ENCODE peak calls at places on chromosomes 4 and X, in four cellular contexts. V is brain microvascular endothelial cell, F is progenitor cell of endocrine pancreas, C is AG10803. Z is an unnamed sample.

GRCh38 chrX:69424161-69424560 is 80.0 kb upstream of the NALF2 start:
- DNase-seq in V (no peak), F (no peak), C (peak), Z (no peak)

GRCh38 chr4:6695660-6696581 is 2.2 kb downstream of the S100P start:
- DNase-seq in V (no peak), F (no peak), C (no peak), Z (no peak)

GRCh38 chr4:22238742-22239141 is 277.1 kb downstream of the ADGRA3 start:
- DNase-seq in V (no peak), F (no peak), C (no peak), Z (no peak)

GRCh38 chr4:28444886-28445496 is 1584.3 kb downstream of the STIM2 start:
- DNase-seq in V (no peak), F (no peak), C (peak), Z (no peak)

GRCh38 chr4:158760866-158761265 is 8.0 kb upstream of the FNIP2 start:
- DNase-seq in V (peak), F (no peak), C (no peak), Z (no peak)

GRCh38 chr4:175560628-175561027 is 251.4 kb downstream of the GPM6A start:
- DNase-seq in V (peak), F (no peak), C (peak), Z (no peak)

GRCh38 chr4:74527049-74527448 is 82.1 kb downstream of the AREG start:
- DNase-seq in V (no peak), F (no peak), C (no peak), Z (no peak)

GRCh38 chr4:54728342-54728741 is 70.6 kb downstream of the KIT start:
- DNase-seq in V (no peak), F (no peak), C (no peak), Z (no peak)

GRCh38 chrX:71070531-71070930 is 2.4 kb upstream of the SNX12 start:
- DNase-seq in V (no peak), F (no peak), C (no peak), Z (no peak)

GRCh38 chrX:71067727-71068051 is 445 bp downstream of the SNX12 start:
- DNase-seq in V (peak), F (no peak), C (no peak), Z (no peak)

GRCh38 chrX:71067079-71067478 is 1.1 kb downstream of the SNX12 start:
- DNase-seq in V (no peak), F (no peak), C (no peak), Z (no peak)

DNA sequence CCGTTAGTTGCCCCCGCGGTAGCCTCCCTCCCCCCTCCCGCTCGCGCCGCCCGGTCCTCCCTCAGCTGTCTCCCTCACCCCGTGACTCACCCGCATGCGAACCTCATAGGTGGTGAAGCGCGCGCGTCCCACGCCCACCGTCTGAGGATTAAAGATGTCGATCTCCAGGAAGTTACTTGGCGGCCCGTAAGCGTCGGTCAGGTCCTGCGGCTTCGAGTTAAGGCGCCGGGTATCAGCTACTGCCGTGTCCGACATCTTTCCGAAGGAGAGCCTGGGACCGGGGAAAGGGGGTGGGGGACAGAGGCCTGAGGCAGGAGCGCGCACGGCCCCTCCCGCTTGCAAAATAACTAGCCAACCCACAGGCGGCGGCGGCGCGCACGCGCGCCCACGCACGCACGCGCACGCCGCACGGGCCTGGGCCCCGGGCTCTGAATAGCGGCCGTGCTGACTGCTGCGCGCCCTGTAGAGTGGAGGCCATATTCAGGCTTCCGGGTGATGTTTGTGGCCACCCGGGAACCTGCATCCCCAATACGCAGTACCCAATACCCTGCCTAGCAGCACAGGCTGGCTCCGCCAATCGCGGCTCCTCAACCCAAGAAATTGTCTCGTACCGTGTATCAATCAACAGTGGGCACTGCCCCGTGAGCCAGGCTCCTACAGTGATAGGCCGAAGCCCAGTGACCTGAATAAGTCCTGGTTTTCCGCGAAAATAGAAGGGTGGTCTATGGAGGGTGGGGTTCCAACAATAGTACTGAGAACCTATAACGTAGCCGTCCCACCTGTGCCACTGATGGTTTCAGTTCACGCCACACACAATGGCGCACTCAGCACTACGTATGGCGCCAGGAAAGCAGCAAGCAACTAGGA is at the start of gene SNX12:
- DNase-seq in V (peak), F (peak), C (peak), Z (peak)
- TF ChIP-seq CTCF in V (no peak), F (no peak), C (no peak), Z (no peak)

DNA sequence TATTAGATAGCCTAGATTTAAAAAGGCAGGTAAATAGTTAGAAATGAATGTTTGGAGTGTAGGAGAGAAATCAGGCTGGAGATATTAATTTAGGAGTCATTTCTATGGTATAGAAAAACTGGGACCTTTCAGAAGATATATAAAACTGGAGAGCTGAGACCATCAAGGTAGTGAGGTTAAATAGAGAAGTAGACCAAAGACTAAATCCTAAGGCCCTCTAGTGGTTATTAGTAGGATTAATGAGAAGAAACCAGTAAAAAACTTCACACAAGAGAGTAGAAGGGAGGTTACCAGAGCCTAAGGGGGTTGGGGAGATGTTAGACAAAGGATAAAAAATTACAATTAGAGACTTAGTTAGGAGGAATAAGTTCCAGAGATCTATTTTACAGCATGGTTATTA is 351.0 kb upstream of the SPANXN1 start:
- DNase-seq in V (no peak), F (no peak), C (no peak), Z (no peak)
- TF ChIP-seq CTCF in V (peak), F (peak), C (peak), Z (no peak)

GRCh38 chr4:2648159-2648814 is 107.8 kb downstream of the TNIP2 start:
- DNase-seq in V (no peak), F (no peak), C (no peak), Z (no peak)

GRCh38 chr4:2651546-2651945 is 104.6 kb downstream of the TNIP2 start:
- DNase-seq in V (no peak), F (no peak), C (no peak), Z (no peak)

GRCh38 chr4:2650276-2650675 is 105.9 kb downstream of the TNIP2 start:
- DNase-seq in V (no peak), F (no peak), C (no peak), Z (no peak)

GRCh38 chr4:2647403-2648158 is 108.6 kb downstream of the TNIP2 start:
- DNase-seq in V (no peak), F (no peak), C (no peak), Z (no peak)

DNA sequence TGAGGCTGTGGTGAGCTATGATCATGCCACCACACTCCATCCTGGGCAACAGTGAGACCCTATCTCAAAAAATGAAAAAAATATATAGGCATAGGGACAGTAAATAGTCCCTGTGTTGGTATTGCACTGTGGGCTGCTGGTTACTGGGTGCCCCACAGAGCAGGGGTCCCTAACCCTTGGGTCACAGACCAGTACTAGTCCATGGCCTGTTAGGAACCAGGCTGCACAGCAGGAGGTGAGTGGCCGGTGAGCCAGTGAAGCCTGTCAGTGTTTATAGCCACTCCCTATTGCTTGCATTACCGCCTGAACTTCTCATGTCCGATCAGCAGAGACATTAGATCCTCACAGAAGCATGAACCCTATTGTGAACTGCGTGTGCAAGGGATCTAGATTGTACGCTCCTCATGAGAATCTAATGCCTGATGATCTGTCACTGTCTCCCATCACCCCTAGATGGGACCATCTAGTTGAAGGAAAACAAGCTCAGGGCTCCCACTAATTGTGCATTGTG is 106.5 kb downstream of the TNIP2 start:
- DNase-seq in V (no peak), F (no peak), C (no peak), Z (no peak)
- TF ChIP-seq CTCF in V (no peak), F (no peak), C (no peak), Z (no peak)

DNA sequence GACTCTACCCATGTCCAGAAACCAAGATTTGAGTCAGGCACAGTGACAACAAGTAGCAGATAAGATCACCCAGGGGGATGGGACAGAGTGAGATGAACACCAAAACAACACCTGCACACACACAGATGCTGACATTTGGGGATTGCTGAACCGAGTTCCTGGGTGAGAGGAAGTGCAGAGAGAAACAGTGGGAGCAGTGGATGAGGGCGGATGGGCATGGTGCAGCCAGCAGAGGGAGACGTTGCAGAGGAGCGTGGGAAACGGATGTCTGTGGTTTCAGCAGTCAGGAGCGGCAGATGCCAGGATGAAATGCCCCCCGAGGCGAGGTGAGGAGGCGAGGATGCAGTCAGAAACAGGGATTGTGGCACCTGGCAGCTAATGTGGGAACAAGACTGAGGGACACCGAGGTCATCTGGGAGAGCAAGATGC is 78.6 kb upstream of the STS start:
- DNase-seq in V (peak), F (no peak), C (no peak), Z (no peak)
- TF ChIP-seq CTCF in V (peak), F (peak), C (peak), Z (no peak)

DNA sequence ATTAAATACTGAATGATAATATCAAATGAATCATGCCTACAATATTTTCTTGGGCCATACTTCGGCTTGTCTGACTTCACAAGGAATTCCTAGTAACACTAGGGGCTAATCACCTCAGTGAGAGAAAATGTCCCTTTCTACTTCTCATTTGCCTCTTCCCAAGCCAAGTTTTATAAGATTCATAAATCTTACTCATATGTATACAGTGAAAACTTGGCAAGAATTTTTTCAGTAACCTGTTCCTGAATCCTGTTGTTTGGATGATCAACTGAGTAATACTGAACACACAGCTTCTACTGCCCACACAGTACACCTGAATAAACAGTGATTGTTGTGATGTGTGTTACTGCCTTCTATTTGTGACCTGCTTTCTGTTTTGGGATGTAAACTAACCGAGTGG is 16.5 kb downstream of the TMPRSS11E start:
- DNase-seq in V (no peak), F (no peak), C (no peak), Z (no peak)
- TF ChIP-seq CTCF in V (no peak), F (no peak), C (no peak), Z (no peak)

DNA sequence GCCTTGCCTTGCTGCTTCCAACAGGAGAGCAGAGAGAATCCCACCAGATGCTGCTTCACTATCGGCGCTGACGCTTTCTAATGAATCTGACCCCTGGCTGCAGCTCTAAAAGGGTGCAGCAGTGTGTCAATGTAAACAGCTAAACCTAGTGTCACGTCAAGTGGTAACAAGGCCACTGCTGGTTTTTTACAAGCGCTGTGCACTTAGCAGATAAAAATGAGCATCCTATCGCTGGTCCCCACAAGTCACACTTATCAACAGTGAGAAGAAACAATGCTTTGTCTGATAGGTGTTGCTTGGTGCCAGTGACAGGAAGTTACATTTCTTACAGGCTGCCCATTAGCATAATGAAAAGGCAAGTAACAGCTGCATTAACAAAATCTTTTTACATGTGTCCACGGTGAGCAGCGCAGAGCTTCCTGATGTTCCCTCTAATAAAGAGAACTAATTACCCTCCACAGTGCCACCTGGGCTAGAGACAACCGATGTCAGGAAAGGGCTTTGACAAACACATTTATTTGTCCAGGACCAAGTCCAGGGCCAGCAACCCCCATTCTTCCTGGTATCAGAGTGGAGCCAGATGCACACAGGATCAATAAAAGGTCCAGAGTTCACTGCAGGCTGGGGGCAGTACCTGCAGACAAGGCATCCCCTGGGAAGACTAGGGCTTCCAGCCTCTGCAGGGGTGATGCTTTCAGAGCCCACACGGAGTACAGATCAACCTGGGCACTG is 176.0 kb downstream of the MGST2 start:
- DNase-seq in V (no peak), F (peak), C (no peak), Z (no peak)
- TF ChIP-seq CTCF in V (no peak), F (peak), C (no peak), Z (no peak)

GRCh38 chrX:134749651-134750450 is 91.6 kb upstream of the PLAC1 start:
- DNase-seq in V (no peak), F (no peak), C (peak), Z (no peak)

GRCh38 chrX:134752558-134752957 is 94.3 kb upstream of the PLAC1 start:
- DNase-seq in V (no peak), F (no peak), C (no peak), Z (no peak)

GRCh38 chrX:134758652-134759051 is 100.4 kb upstream of the PLAC1 start:
- DNase-seq in V (no peak), F (no peak), C (no peak), Z (no peak)

DNA sequence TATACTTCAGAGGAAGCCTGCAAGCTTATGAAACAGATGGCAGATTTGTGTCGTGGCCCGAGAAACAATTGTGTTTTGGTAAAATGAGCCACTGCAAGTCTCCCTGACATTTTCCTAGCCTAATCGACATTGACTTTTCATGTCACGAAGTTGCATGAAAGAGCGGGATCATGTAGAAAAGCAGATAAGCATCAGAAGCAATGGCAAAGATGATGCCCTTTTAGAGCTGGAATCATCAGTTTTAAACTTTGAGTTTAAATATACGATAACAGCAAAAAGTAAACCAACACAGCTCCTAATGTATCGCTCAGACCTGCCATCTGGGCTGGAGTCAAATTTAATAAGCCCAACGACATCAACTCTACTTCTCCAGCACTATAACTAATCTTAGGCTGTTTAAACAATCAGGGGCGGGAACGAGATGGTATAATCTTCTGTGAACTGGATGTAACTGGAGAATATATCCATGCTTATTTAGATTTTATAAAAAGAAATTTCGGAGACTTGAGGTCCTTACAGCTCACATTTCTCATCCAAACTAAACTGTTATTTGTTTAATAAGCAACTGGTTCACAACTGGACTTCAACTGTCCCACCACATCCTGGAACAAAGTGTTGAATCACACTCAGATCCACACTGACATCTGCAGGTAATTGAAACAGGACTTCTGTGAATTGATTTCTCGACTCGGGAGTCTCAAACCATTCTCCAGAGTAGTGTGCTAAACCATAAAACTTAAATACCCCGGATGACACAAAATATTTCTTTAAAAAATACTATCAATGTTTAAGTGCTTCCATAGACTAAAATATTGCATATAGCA is 95.1 kb upstream of the PLAC1 start:
- DNase-seq in V (peak), F (no peak), C (peak), Z (no peak)
- TF ChIP-seq CTCF in V (peak), F (no peak), C (peak), Z (no peak)

Z was measured in activated B cell treated with CpG ODN at 0.5 μM for 24 hours.